ENCODE peak calls at places on chromosomes 11 and 22, in five cellular contexts. One of them, this sample, is unnamed.

GRCh38 chr22:37681556-37682049 is 4.5 kb upstream of the NOL12 start:
- DNase-seq in heart left ventricle: peak; percentile 82
- DNase-seq in adrenal gland: peak; percentile 71
- DNase-seq in dorsolateral prefrontal cortex: no peak
- DNase-seq in GM13977: peak; percentile 79
- DNase-seq in this sample: peak; percentile 83

GRCh38 chr22:26377170-26377825 is 51.8 kb upstream of the ASPHD2 start:
- DNase-seq in heart left ventricle: no peak
- DNase-seq in adrenal gland: no peak
- DNase-seq in dorsolateral prefrontal cortex: peak; percentile 5
- DNase-seq in GM13977: no peak
- DNase-seq in this sample: no peak

GRCh38 chr11:72013765-72014711 is 15.3 kb downstream of the IL18BP start:
- DNase-seq in heart left ventricle: no peak
- DNase-seq in adrenal gland: no peak
- DNase-seq in dorsolateral prefrontal cortex: no peak
- DNase-seq in GM13977: no peak
- DNase-seq in this sample: no peak

GRCh38 chr11:61092280-61092766 is 10.0 kb upstream of the CD5 start:
- DNase-seq in heart left ventricle: no peak
- DNase-seq in adrenal gland: no peak
- DNase-seq in dorsolateral prefrontal cortex: no peak
- DNase-seq in GM13977: peak; percentile 59
- DNase-seq in this sample: peak; percentile 73

GRCh38 chr22:37237371-37238268 is 6.4 kb downstream of the RAC2 start:
- DNase-seq in heart left ventricle: no peak
- DNase-seq in adrenal gland: no peak
- DNase-seq in dorsolateral prefrontal cortex: no peak
- DNase-seq in GM13977: no peak
- DNase-seq in this sample: no peak

GRCh38 chr11:59918494-59918893 is 19.7 kb upstream of the OOSP1 start:
- DNase-seq in heart left ventricle: no peak
- DNase-seq in adrenal gland: no peak
- DNase-seq in dorsolateral prefrontal cortex: no peak
- DNase-seq in GM13977: no peak
- DNase-seq in this sample: no peak

GRCh38 chr11:125375146-125375545 is 120.9 kb downstream of the FEZ1 start:
- DNase-seq in heart left ventricle: no peak
- DNase-seq in adrenal gland: no peak
- DNase-seq in dorsolateral prefrontal cortex: no peak
- DNase-seq in GM13977: no peak
- DNase-seq in this sample: no peak

GRCh38 chr11:37861671-37862070 is 1263.6 kb upstream of the RAG2 start:
- DNase-seq in heart left ventricle: no peak
- DNase-seq in adrenal gland: no peak
- DNase-seq in dorsolateral prefrontal cortex: no peak
- DNase-seq in GM13977: no peak
- DNase-seq in this sample: no peak

GRCh38 chr11:57499413-57499982 is 16.0 kb downstream of the SLC43A1 start:
- DNase-seq in heart left ventricle: peak; percentile 99
- DNase-seq in adrenal gland: peak; percentile 97
- DNase-seq in dorsolateral prefrontal cortex: peak; percentile 93
- DNase-seq in GM13977: peak; percentile 92
- DNase-seq in this sample: peak; percentile 81

GRCh38 chr11:46001427-46002049 is 79.1 kb downstream of the LARGE2 start:
- DNase-seq in heart left ventricle: no peak
- DNase-seq in adrenal gland: no peak
- DNase-seq in dorsolateral prefrontal cortex: no peak
- DNase-seq in GM13977: no peak
- DNase-seq in this sample: no peak

DNA sequence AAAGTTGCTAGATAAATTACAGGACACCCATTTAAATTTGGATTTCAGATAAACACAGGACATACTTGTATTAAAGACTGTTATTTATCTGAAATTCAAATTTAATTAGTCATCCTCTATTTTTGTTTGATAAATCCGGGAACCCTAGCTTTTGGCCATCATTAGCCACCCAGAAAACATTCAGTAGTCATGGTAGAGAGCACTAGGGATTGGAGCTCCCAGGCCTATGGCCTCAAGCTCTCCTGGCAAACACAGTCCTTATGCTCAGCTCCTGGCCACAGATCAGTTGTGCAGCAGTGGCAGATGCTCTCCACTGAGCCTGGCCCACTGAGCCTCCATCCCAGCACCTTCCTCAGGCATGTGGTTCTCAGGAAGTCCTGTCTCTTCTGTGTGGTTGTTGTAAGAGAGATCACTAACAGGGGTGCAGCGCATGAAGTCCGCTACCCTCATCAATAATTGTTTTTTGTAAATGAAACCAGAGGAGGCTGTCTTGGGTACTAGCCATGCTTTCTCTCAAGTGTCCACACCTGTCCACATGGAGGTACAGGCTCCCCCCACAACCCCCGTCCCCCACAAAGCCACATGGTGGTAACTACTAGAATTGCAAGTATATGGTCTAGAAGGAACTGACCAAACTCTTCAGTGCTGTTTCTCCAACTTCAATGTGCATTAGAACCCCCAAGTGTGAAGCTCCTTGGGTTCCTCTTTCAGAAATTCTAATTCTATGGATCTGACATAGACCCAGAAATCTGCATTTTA is 1.1 kb upstream of the IRAG1 start:
- DNase-seq in heart left ventricle: no peak
- DNase-seq in adrenal gland: no peak
- DNase-seq in dorsolateral prefrontal cortex: no peak
- DNase-seq in GM13977: no peak
- DNase-seq in this sample: no peak
- TF ChIP-seq CTCF in heart left ventricle: no peak
- TF ChIP-seq CTCF in adrenal gland: no peak
- TF ChIP-seq CTCF in dorsolateral prefrontal cortex: no peak
- TF ChIP-seq CTCF in GM13977: no peak
- TF ChIP-seq CTCF in this sample: no peak

DNA sequence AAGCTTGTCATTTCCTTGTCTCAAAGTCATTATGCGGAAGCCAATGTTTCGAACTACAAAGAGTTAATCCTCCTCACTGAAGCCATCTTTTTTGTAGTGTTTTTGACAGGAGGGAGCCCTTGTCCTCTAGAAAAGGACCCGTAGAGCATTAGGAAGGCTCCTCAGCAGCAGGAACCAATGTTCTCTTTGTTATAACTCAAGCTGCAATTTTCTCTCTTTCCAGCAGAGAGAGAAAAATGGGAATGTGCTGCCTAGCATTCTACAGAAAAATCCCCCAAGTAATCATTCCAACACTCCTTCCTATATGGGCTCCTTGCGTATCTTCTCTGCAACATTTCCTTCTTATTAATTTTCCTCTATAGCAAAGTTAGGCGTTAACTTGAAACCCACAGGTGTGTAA is 30.6 kb downstream of the SC5D start:
- DNase-seq in heart left ventricle: no peak
- DNase-seq in adrenal gland: no peak
- DNase-seq in dorsolateral prefrontal cortex: no peak
- DNase-seq in GM13977: no peak
- DNase-seq in this sample: no peak
- TF ChIP-seq CTCF in heart left ventricle: no peak
- TF ChIP-seq CTCF in adrenal gland: no peak
- TF ChIP-seq CTCF in dorsolateral prefrontal cortex: peak; percentile 24
- TF ChIP-seq CTCF in GM13977: no peak
- TF ChIP-seq CTCF in this sample: no peak

DNA sequence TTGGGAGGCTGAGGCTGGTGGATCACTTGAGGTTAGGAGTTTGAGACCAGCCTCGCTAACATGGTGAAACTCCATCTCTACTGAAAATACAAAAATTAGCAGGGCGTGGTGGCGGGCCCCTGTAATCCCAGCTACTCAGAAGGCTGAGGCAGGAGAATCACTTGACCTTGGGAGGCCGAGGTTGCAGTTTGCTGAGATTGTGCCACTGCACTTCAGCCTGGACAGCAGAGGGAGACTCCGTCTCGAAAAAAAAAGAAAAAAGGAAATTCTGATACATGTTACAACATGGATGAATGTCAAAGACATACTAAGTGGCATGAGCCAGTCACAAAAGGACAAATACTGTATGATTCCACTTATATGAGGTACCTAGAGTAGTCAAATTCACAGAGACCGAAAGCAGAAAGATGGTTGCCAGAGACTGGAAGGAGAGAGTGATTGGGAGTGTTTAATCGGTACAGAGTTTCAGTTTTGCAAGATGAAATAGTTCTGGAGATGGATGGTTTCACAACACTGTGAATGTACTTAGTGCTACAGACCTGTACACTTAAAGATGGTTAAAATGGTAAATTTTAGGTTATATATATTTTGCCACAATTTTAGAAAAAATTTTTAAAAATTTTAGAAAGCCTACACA is 92.3 kb downstream of the BLID start:
- DNase-seq in heart left ventricle: no peak
- DNase-seq in adrenal gland: no peak
- DNase-seq in dorsolateral prefrontal cortex: no peak
- DNase-seq in GM13977: no peak
- DNase-seq in this sample: no peak
- TF ChIP-seq CTCF in heart left ventricle: peak; percentile 16
- TF ChIP-seq CTCF in adrenal gland: no peak
- TF ChIP-seq CTCF in dorsolateral prefrontal cortex: peak; percentile 42
- TF ChIP-seq CTCF in GM13977: no peak
- TF ChIP-seq CTCF in this sample: no peak

GRCh38 chr22:30948930-30949342 is 19.6 kb downstream of the MORC2 start:
- DNase-seq in heart left ventricle: no peak
- DNase-seq in adrenal gland: no peak
- DNase-seq in dorsolateral prefrontal cortex: no peak
- DNase-seq in GM13977: no peak
- DNase-seq in this sample: no peak
- TF ChIP-seq CTCF in heart left ventricle: no peak
- TF ChIP-seq CTCF in adrenal gland: no peak
- TF ChIP-seq CTCF in dorsolateral prefrontal cortex: no peak
- TF ChIP-seq CTCF in GM13977: no peak
- TF ChIP-seq CTCF in this sample: no peak

GRCh38 chr11:84990141-84990540 is 637.0 kb downstream of the DLG2 start:
- DNase-seq in heart left ventricle: no peak
- DNase-seq in adrenal gland: no peak
- DNase-seq in dorsolateral prefrontal cortex: no peak
- DNase-seq in GM13977: no peak
- DNase-seq in this sample: no peak

DNA sequence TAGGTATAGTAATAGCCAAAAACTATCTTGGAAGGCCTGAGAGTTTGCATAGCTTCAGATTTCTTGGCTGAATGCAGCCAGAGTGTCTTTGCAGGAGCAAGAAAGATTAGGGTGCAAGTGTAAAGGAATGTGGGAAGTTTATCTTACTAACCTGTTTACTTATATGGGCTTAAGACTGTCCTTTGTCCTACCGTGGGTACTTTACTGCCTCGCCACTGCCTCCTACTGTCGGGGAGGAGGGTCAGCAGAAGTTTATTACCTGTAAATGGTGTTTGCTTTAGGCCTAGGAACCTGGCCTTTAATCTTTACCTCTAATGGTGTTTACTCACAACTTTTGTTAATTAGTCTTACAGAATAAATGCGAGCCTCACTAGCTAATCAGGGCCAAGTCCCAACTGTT is 633.8 kb downstream of the DLG2 start:
- DNase-seq in heart left ventricle: no peak
- DNase-seq in adrenal gland: no peak
- DNase-seq in dorsolateral prefrontal cortex: no peak
- DNase-seq in GM13977: no peak
- DNase-seq in this sample: no peak
- TF ChIP-seq CTCF in heart left ventricle: no peak
- TF ChIP-seq CTCF in adrenal gland: no peak
- TF ChIP-seq CTCF in dorsolateral prefrontal cortex: no peak
- TF ChIP-seq CTCF in GM13977: peak; percentile 46
- TF ChIP-seq CTCF in this sample: no peak

GRCh38 chr22:42333544-42333943 is 63.1 kb upstream of the TCF20 start:
- DNase-seq in heart left ventricle: no peak
- DNase-seq in adrenal gland: no peak
- DNase-seq in dorsolateral prefrontal cortex: no peak
- DNase-seq in GM13977: no peak
- DNase-seq in this sample: no peak

GRCh38 chr22:42332089-42332488 is 61.6 kb upstream of the TCF20 start:
- DNase-seq in heart left ventricle: no peak
- DNase-seq in adrenal gland: no peak
- DNase-seq in dorsolateral prefrontal cortex: no peak
- DNase-seq in GM13977: no peak
- DNase-seq in this sample: no peak

GRCh38 chr22:42330170-42330569 is 59.7 kb upstream of the TCF20 start:
- DNase-seq in heart left ventricle: no peak
- DNase-seq in adrenal gland: no peak
- DNase-seq in dorsolateral prefrontal cortex: no peak
- DNase-seq in GM13977: no peak
- DNase-seq in this sample: no peak

GRCh38 chr22:42329504-42329903 is 59.1 kb upstream of the TCF20 start:
- DNase-seq in heart left ventricle: no peak
- DNase-seq in adrenal gland: no peak
- DNase-seq in dorsolateral prefrontal cortex: no peak
- DNase-seq in GM13977: no peak
- DNase-seq in this sample: no peak

DNA sequence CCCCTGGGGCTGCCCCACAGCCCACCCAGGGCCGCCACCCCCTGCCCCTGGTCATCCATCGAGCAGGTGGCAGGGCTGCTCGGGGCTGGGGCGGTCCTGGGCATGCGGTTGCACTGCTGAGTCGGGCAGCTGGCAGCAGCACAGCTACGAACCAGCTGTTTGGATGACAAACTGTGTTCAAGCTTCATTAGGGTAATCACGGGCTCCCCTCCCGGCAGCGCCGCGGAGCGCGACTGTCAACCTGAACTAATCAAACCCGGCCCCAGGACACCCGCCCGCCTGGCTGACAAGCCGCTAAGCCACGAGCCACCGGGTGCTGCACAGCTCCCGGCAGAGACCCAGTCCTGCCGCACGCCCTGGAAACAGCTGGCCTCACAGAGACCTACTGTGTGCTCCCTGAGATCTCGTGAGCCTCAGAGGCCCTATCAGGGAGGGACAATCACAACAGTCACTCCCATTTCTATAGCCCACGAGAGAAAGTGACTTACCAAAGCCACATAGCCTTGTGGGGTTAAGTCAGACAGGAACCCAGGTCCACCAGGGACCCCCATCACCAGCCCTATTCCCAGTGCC is 60.6 kb upstream of the TCF20 start:
- DNase-seq in heart left ventricle: no peak
- DNase-seq in adrenal gland: peak; percentile 33
- DNase-seq in dorsolateral prefrontal cortex: peak; percentile 59
- DNase-seq in GM13977: no peak
- DNase-seq in this sample: no peak
- TF ChIP-seq CTCF in heart left ventricle: no peak
- TF ChIP-seq CTCF in adrenal gland: no peak
- TF ChIP-seq CTCF in dorsolateral prefrontal cortex: no peak
- TF ChIP-seq CTCF in GM13977: no peak
- TF ChIP-seq CTCF in this sample: no peak